ENCODE peak calls at places on chromosomes 2 and 18, in five cellular contexts. T is mammary epithelial cell; Q is CD4-positive, CD25-positive, alpha-beta regulatory T cell; H is aorta; S is GM23248. F is an unnamed sample.

GRCh38 chr2:193331701-193332100 is 1137.0 kb upstream of the TMEFF2 start:
- DNase-seq in T (no peak), Q (no peak), H (no peak), S (no peak), F (no peak)

GRCh38 chr2:150531626-150532419 is 44.4 kb upstream of the RND3 start:
- DNase-seq in T (peak), Q (no peak), H (no peak), S (peak), F (no peak)

GRCh38 chr2:152588911-152589310 is 128.3 kb downstream of the PRPF40A start:
- DNase-seq in T (no peak), Q (no peak), H (no peak), S (no peak), F (no peak)

GRCh38 chr2:108858894-108859293 is 72.3 kb downstream of the CCDC138 start:
- DNase-seq in T (peak), Q (no peak), H (no peak), S (peak), F (no peak)

GRCh38 chr2:136378712-136379595 is 261.0 kb upstream of the CXCR4 start:
- DNase-seq in T (peak), Q (peak), H (no peak), S (peak), F (peak)

GRCh38 chr2:237222178-237222577 is 136.5 kb downstream of the COPS8 start:
- DNase-seq in T (no peak), Q (no peak), H (no peak), S (peak), F (no peak)

GRCh38 chr2:219124379-219125110 is 36.1 kb downstream of the NHEJ1 start:
- DNase-seq in T (no peak), Q (no peak), H (no peak), S (peak), F (no peak)

GRCh38 chr18:69127844-69128486 is 272.7 kb upstream of the DOK6 start:
- DNase-seq in T (no peak), Q (no peak), H (no peak), S (peak), F (no peak)

GRCh38 chr2:98448441-98449145 is 3.9 kb downstream of the INPP4A start:
- DNase-seq in T (no peak), Q (peak), H (no peak), S (no peak), F (no peak)

GRCh38 chr2:27308359-27308875 is at the start of gene UCN:
- DNase-seq in T (peak), Q (no peak), H (peak), S (peak), F (no peak)

GRCh38 chr2:207352978-207353377 is 176.8 kb upstream of the CREB1 start:
- DNase-seq in T (no peak), Q (peak), H (no peak), S (peak), F (no peak)

GRCh38 chr2:95121150-95121494 is 486 bp downstream of the MRPS5 start:
- DNase-seq in T (no peak), Q (peak), H (no peak), S (peak), F (no peak)

GRCh38 chr2:16246281-16246850 is 306.0 kb downstream of the MYCN start:
- DNase-seq in T (no peak), Q (no peak), H (no peak), S (no peak), F (no peak)

GRCh38 chr18:49201464-49201863 is 250.7 kb upstream of the SMAD7 start:
- DNase-seq in T (no peak), Q (no peak), H (no peak), S (no peak), F (no peak)

GRCh38 chr2:55840460-55840859 is 83.1 kb downstream of the EFEMP1 start:
- DNase-seq in T (no peak), Q (no peak), H (no peak), S (no peak), F (no peak)

GRCh38 chr2:16707014-16707413 is 41.4 kb upstream of the CYRIA start:
- DNase-seq in T (no peak), Q (no peak), H (no peak), S (no peak), F (no peak)

GRCh38 chr2:165634855-165635254 is 159.2 kb downstream of the GALNT3 start:
- DNase-seq in T (no peak), Q (no peak), H (no peak), S (peak), F (no peak)

GRCh38 chr2:46050027-46050426 is 247.2 kb upstream of the EPAS1 start:
- DNase-seq in T (no peak), Q (no peak), H (peak), S (no peak), F (no peak)

GRCh38 chr18:3059272-3059671 is 46.3 kb upstream of the LPIN2 start:
- DNase-seq in T (no peak), Q (no peak), H (no peak), S (no peak), F (no peak)

GRCh38 chr2:119174216-119174992 is 15.9 kb upstream of the C1QL2 start:
- DNase-seq in T (peak), Q (peak), H (no peak), S (peak), F (no peak)

GRCh38 chr2:106708189-106708588 is 177.8 kb downstream of the ST6GAL2 start:
- DNase-seq in T (no peak), Q (no peak), H (no peak), S (no peak), F (no peak)

GRCh38 chr2:135532581-135532980 is 1.3 kb downstream of the R3HDM1 start:
- DNase-seq in T (no peak), Q (no peak), H (no peak), S (peak), F (no peak)

GRCh38 chr2:210994104-210994503 is 437.7 kb downstream of the CPS1 start:
- DNase-seq in T (no peak), Q (no peak), H (no peak), S (no peak), F (no peak)

GRCh38 chr18:57819671-57820460 is 16.8 kb upstream of the ATP8B1 start:
- DNase-seq in T (peak), Q (no peak), H (peak), S (peak), F (no peak)

GRCh38 chr2:169287666-169288065 is 74.7 kb downstream of the LRP2 start:
- DNase-seq in T (no peak), Q (no peak), H (no peak), S (no peak), F (no peak)

GRCh38 chr18:3015203-3015590 is 2.3 kb upstream of the LPIN2 start:
- DNase-seq in T (peak), Q (no peak), H (no peak), S (peak), F (no peak)

GRCh38 chr2:6866239-6866745 is 585 bp upstream of the CMPK2 start:
- DNase-seq in T (peak), Q (peak), H (no peak), S (peak), F (no peak)

GRCh38 chr2:108459441-108459840 is 10.4 kb downstream of the GCC2 start:
- DNase-seq in T (peak), Q (no peak), H (no peak), S (no peak), F (no peak)

GRCh38 chr18:52345428-52345827 is 5.4 kb downstream of the DCC start:
- DNase-seq in T (no peak), Q (no peak), H (no peak), S (no peak), F (no peak)

GRCh38 chr2:218024336-218024735 is 21.5 kb upstream of the TNS1 start:
- DNase-seq in T (no peak), Q (no peak), H (peak), S (no peak), F (no peak)
- H3K27ac ChIP-seq in T (no peak), Q (no peak), H (no peak), S (no peak), F (no peak)

GRCh38 chr18:76971149-76971548 is 148.8 kb downstream of the ZNF236 start:
- DNase-seq in T (no peak), Q (no peak), H (no peak), S (no peak), F (no peak)

GRCh38 chr18:76973512-76974302 is 151.3 kb downstream of the ZNF236 start:
- DNase-seq in T (no peak), Q (no peak), H (no peak), S (no peak), F (no peak)

GRCh38 chr18:76974345-76974744 is 152.0 kb downstream of the ZNF236 start:
- DNase-seq in T (no peak), Q (no peak), H (no peak), S (no peak), F (no peak)

GRCh38 chr18:76972241-76972640 is 149.9 kb downstream of the ZNF236 start:
- DNase-seq in T (peak), Q (no peak), H (no peak), S (no peak), F (no peak)

GRCh38 chr18:76972838-76973237 is 150.5 kb downstream of the ZNF236 start:
- DNase-seq in T (no peak), Q (no peak), H (no peak), S (no peak), F (no peak)
- H3K27ac ChIP-seq in T (no peak), Q (no peak), H (no peak), S (no peak), F (no peak)

DNA sequence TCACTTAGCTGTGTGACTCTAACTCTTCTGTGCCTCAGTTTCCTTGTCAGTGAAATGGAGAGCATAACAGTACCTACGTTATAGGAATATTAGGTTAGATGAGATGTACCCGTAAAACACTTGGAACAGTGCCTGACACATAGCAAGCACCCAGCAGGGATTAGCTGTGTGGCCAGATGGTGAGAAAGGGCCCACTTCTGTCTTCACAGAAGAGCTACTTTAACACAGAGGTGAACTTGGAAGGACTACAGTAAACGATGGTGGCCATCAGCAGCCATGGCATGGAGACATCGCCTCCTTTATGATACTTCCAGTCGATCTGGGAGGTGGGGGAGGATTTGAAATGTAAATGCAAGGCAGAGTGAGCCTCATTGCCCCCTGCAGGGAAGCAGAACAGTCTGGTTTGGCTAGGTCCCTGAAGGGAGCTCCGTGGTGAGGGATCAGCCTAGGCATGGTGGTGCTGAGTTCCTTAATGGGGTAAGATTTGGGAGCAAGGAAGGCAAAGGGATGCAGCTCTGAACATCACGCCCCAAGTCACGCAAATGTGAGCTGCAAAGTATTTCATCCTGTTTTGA is 101.7 kb upstream of the ALPP start:
- DNase-seq in T (no peak), Q (no peak), H (no peak), S (no peak), F (no peak)
- H3K27ac ChIP-seq in T (no peak), Q (no peak), H (no peak), S (no peak), F (no peak)

DNA sequence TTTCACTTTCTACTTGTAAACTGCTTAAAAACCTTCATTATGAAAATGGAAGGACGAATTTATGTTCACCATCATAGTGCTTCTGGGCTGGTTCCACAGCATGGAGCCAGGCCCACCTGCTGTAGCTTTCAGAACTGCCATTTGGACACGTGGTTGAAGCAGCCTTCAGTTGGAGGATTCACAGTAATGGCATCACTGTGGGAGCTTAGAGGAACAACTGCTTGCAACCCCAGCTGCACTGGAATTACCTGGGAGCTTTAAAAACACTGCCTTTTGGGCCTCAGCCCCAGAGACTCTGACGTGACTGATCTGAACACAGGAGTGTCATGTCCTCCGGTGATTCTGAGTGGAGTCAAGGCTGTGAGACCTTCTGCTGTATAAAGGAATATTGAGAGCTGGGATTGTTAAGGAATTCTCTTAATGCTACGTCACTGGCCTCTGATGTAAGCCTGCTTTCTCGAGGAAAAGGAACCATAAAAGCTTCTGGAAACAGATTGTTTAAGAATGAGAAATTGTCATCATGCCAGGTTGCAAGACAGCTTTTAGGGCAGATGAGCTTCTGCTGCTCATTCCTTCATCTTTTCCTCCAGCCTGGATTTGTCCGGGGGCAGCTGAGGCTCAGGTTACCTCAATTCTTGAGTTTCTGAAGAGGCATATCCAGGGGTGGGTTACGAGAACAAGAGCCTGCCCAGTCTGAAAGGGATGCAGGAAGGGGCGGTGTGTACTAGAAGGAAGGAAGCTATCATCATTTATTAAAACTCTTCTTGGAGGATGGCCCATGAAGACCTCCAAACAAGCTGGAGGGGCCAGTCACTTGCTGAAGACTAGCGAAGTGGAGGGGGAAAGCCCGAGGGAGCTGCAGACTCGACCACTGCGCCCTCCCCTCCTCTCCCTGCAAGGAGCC is 1.3 kb upstream of the IL1R1 start:
- DNase-seq in T (no peak), Q (no peak), H (no peak), S (peak), F (no peak)
- H3K27ac ChIP-seq in T (no peak), Q (no peak), H (no peak), S (peak), F (no peak)

DNA sequence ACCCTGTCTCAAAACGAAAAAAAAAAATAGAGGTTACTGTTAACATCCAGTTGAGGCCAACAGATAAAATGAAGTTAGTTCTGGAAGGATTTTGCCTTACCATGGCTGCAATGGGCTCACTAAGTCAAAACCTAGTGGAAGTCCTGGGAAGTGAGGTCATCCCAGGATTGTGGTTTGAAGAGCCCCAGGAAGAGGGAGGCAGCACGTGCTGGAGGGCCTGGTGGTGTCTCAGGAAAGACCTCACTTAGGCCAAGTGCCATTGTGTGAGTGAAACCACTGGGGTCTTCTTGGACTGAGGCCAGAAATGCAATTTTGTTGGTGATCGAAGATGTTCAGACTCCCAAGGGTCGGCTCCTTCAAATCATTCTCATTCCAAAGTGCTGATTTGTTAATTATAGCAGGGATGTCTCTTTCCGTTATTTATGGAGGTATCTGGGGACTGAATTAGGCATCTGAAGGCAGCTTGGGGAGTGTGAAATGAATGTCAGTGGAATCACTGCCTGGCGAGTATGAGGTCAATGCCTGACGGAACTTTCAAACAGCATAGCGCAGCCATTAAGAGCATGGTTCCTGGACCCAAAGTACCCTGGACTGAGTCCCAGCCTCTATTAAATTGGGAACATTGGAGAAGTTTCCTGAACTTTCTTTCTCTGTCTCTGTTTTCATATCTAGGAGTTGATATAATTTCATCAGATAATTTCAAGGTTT is 60.1 kb downstream of the IL1R2 start:
- DNase-seq in T (no peak), Q (no peak), H (no peak), S (peak), F (no peak)
- H3K27ac ChIP-seq in T (no peak), Q (no peak), H (peak), S (peak), F (no peak)

GRCh38 chr18:39998332-39998731 is 1956.7 kb upstream of the PIK3C3 start:
- DNase-seq in T (no peak), Q (no peak), H (no peak), S (no peak), F (no peak)

GRCh38 chr18:39990540-39990939 is 1964.5 kb upstream of the PIK3C3 start:
- DNase-seq in T (no peak), Q (no peak), H (no peak), S (no peak), F (no peak)

DNA sequence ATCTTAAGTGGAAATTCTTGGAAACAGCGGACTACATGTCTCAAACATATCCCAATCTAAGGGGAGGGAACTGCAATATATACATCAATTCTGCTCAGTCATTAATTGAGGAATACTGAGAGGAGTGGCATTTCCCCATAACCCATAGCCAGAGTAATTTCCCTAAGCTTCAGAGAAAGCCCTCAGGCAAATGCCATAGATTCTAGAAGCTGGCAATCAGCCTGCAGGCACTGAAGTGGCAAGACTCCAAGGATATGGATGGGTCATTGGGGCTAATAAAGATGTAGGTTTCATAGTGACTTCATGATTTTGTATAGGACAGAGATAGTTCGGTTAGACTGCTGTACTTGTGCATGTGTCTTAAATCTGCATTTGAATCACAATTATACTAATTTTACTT is 1960.5 kb upstream of the PIK3C3 start:
- DNase-seq in T (peak), Q (no peak), H (no peak), S (no peak), F (no peak)
- H3K27ac ChIP-seq in T (no peak), Q (no peak), H (no peak), S (no peak), F (no peak)

GRCh38 chr2:128808462-128809255 is 490.0 kb upstream of the HS6ST1 start:
- DNase-seq in T (peak), Q (no peak), H (no peak), S (peak), F (no peak)
- H3K27ac ChIP-seq in T (peak), Q (no peak), H (no peak), S (no peak), F (no peak)